ENCODE peak calls at places on chromosomes 12 and 14, in eight cellular contexts. Y is stimulated activated CD8-positive, alpha-beta memory T cell treated with anti-CD3 and anti-CD28 coated beads, Interleukin-4, amount 100 ng/mL, for 24 hours; K is activated T-cell treated with anti-CD3 and anti-CD28 coated beads, Interleukin-2, amount 50 U/mL, for 48 hours; R is thyroid gland; T is GM12865; Q is activated naive CD4-positive, alpha-beta T cell treated with anti-CD3 and anti-CD28 coated beads, Interleukin-2, amount 10 ng/mL, durations not matched to agents 7 days and 5 days; J is CD8-positive, alpha-beta memory T cell; F is skeletal muscle cell. L is an unnamed sample.

GRCh38 chr12:71594214-71594948 is 69.3 kb downstream of the ZFC3H1 start:
- DNase-seq in F (no peak), R (no peak), T (no peak), Y (no peak), Q (no peak), J (no peak), K (no peak), L (no peak)

GRCh38 chr12:19846561-19846960 is 407.3 kb downstream of the AEBP2 start:
- DNase-seq in T (no peak), Y (no peak), R (no peak), J (no peak), Q (no peak), F (peak; percentile 40), K (no peak), L (no peak)

GRCh38 chr14:21087294-21088091 is 11.0 kb downstream of the ZNF219 start:
- DNase-seq in F (peak; percentile 91), K (peak; percentile 35), Q (peak; percentile 77), Y (no peak), R (no peak), T (peak; percentile 78), J (peak; percentile 92), L (peak; percentile 84)

GRCh38 chr12:39490500-39491276 is 47.8 kb upstream of the KIF21A start:
- DNase-seq in F (peak; percentile 89), T (no peak), J (no peak), Y (no peak), R (no peak), Q (no peak), K (no peak), L (no peak)

GRCh38 chr14:60753264-60754126 is 18.9 kb downstream of the MNAT1 start:
- DNase-seq in Q (peak; percentile 74), F (no peak), R (no peak), T (peak; percentile 94), K (peak; percentile 46), Y (peak; percentile 25), J (peak; percentile 85), L (peak; percentile 86)

GRCh38 chr12:24860546-24860945 is 88.4 kb downstream of the BCAT1 start:
- DNase-seq in Q (no peak), Y (no peak), J (no peak), K (no peak), F (no peak), T (no peak), R (no peak), L (no peak)

GRCh38 chr14:100989924-100990323 is 86.4 kb upstream of the RTL1 start:
- DNase-seq in R (no peak), F (no peak), K (no peak), T (no peak), J (no peak), Q (no peak), Y (no peak), L (no peak)

GRCh38 chr14:66982247-66982646 is 207.0 kb upstream of the GARIN2 start:
- DNase-seq in R (no peak), F (no peak), Y (no peak), K (no peak), Q (no peak), T (no peak), J (no peak), L (no peak)

GRCh38 chr14:33210304-33210703 is 271.6 kb downstream of the NPAS3 start:
- DNase-seq in J (no peak), K (no peak), F (peak; percentile 1), T (no peak), Y (no peak), R (peak; percentile 28), Q (no peak), L (peak; percentile 20)

GRCh38 chr12:25320123-25321006 is 69.6 kb upstream of the KRAS start:
- DNase-seq in Y (no peak), K (peak; percentile 35), F (no peak), T (peak; percentile 67), J (no peak), R (no peak), Q (no peak), L (no peak)

GRCh38 chr14:42057176-42057575 is 450.5 kb downstream of the LRFN5 start:
- DNase-seq in Y (no peak), T (no peak), K (no peak), R (no peak), J (no peak), Q (no peak), F (no peak), L (no peak)

GRCh38 chr14:61662001-61662400 is 33.3 kb upstream of the HIF1A start:
- DNase-seq in R (no peak), K (no peak), F (no peak), Y (no peak), Q (no peak), J (no peak), T (peak; percentile 77), L (no peak)

GRCh38 chr12:118015306-118015705 is 1.2 kb upstream of the RFC5 start:
- DNase-seq in K (no peak), F (no peak), Y (no peak), R (no peak), J (no peak), T (no peak), Q (no peak), L (no peak)

GRCh38 chr12:12902036-12902435 is 10.7 kb downstream of the GPRC5A start:
- DNase-seq in J (no peak), T (no peak), R (no peak), F (no peak), Y (no peak), Q (no peak), K (no peak), L (no peak)

GRCh38 chr12:67415473-67415872 is 146.3 kb downstream of the CAND1 start:
- DNase-seq in F (no peak), T (peak; percentile 28), Y (no peak), R (peak; percentile 30), J (no peak), Q (no peak), K (no peak), L (no peak)

GRCh38 chr12:6418796-6419195 is 26.0 kb upstream of the CD27 start:
- DNase-seq in T (no peak), Q (no peak), R (no peak), F (no peak), K (no peak), Y (no peak), J (no peak), L (no peak)

GRCh38 chr12:98733667-98734350 is 88.7 kb downstream of the APAF1 start:
- DNase-seq in Q (no peak), T (no peak), Y (no peak), F (no peak), K (no peak), J (no peak), R (no peak), L (no peak)

GRCh38 chr14:68547305-68548193 is 245.3 kb downstream of the ZFP36L1 start:
- DNase-seq in J (no peak), R (peak; percentile 61), K (no peak), Q (no peak), F (peak; percentile 76), Y (no peak), T (peak; percentile 15), L (no peak)

GRCh38 chr12:3759878-3760277 is 7.0 kb upstream of the CRACR2A start:
- DNase-seq in F (no peak), K (no peak), J (no peak), Q (no peak), Y (no peak), R (no peak), T (no peak), L (no peak)

GRCh38 chr12:39912211-39912980 is 193.5 kb downstream of the SLC2A13 start:
- DNase-seq in T (no peak), R (peak; percentile 3), Q (no peak), J (no peak), K (no peak), F (no peak), Y (no peak), L (no peak)

GRCh38 chr14:101716077-101716950 is 45.2 kb upstream of the PPP2R5C start:
- DNase-seq in Q (no peak), F (no peak), K (peak; percentile 12), J (no peak), Y (no peak), T (no peak), R (no peak), L (peak; percentile 17)

GRCh38 chr14:67646136-67646535 is 26.4 kb downstream of the ARG2 start:
- DNase-seq in R (no peak), T (no peak), Y (no peak), K (no peak), J (no peak), Q (no peak), F (no peak), L (no peak)

GRCh38 chr12:114762490-114763110 is 78.6 kb upstream of the TBX3 start:
- DNase-seq in F (peak; percentile 65), T (no peak), Y (no peak), J (no peak), Q (no peak), R (no peak), K (no peak), L (no peak)

GRCh38 chr12:104501641-104502040 is 44.9 kb downstream of the CHST11 start:
- DNase-seq in R (no peak), T (no peak), Q (no peak), F (no peak), Y (no peak), J (no peak), K (peak; percentile 52), L (no peak)

GRCh38 chr12:29270001-29270400 is 111.0 kb downstream of the ERGIC2 start:
- DNase-seq in J (no peak), Q (no peak), F (no peak), K (no peak), T (no peak), R (no peak), Y (no peak), L (no peak)

GRCh38 chr12:14769462-14769836 is 33.8 kb downstream of the WBP11 start:
- DNase-seq in T (no peak), Y (no peak), K (no peak), J (no peak), F (no peak), Q (peak; percentile 55), R (peak; percentile 37), L (no peak)

GRCh38 chr14:28751467-28752058 is 15.0 kb upstream of the FOXG1 start:
- DNase-seq in T (peak; percentile 75), J (no peak), F (no peak), K (no peak), Q (no peak), R (peak; percentile 56), Y (no peak), L (peak; percentile 27)

GRCh38 chr14:34665785-34666425 is 36.0 kb upstream of the SNX6 start:
- DNase-seq in Y (no peak), K (no peak), J (no peak), Q (no peak), T (no peak), F (peak; percentile 84), R (peak; percentile 3), L (no peak)

GRCh38 chr12:22287776-22288621 is 46.5 kb downstream of the ST8SIA1 start:
- DNase-seq in T (no peak), J (no peak), Y (no peak), K (peak; percentile 64), F (no peak), R (no peak), Q (no peak), L (no peak)

GRCh38 chr12:19740472-19741131 is 301.3 kb downstream of the AEBP2 start:
- DNase-seq in F (no peak), Q (no peak), J (no peak), K (no peak), R (no peak), Y (no peak), T (no peak), L (no peak)

GRCh38 chr14:100078997-100079561 is 13.9 kb downstream of the EVL start:
- DNase-seq in Y (peak; percentile 71), J (peak; percentile 92), F (peak; percentile 61), R (no peak), Q (peak; percentile 93), K (peak; percentile 84), T (peak; percentile 35), L (peak; percentile 94)

GRCh38 chr12:115411121-115411520 is 727.1 kb upstream of the TBX3 start:
- DNase-seq in Y (no peak), K (no peak), R (no peak), Q (no peak), T (no peak), J (no peak), F (no peak), L (no peak)

GRCh38 chr12:55724226-55724939 is 4.2 kb downstream of the RDH5 start:
- DNase-seq in Q (peak; percentile 82), R (peak; percentile 69), K (peak; percentile 79), Y (peak; percentile 56), T (peak; percentile 77), F (no peak), J (peak; percentile 54), L (peak; percentile 83)

GRCh38 chr12:115444336-115444735 is 760.4 kb upstream of the TBX3 start:
- DNase-seq in J (no peak), Y (no peak), K (no peak), T (no peak), F (no peak), R (no peak), Q (no peak), L (no peak)